ENCODE peak calls at places on chromosomes 13 and 19, in six cellular contexts. M, A, N, C, G and K are unnamed samples.

GRCh38 chr13:102983496-102983895 is 82.7 kb downstream of the SLC10A2 start:
- DNase-seq in N (peak; percentile 15), A (no peak), G (no peak), M (no peak), C (no peak), K (no peak)

GRCh38 chr19:17550076-17550667 is 5.3 kb upstream of the COLGALT1 start:
- DNase-seq in A (no peak), C (no peak), M (no peak), N (no peak), G (no peak), K (no peak)

GRCh38 chr13:50365683-50366391 is 350.6 kb downstream of the KCNRG start:
- DNase-seq in C (no peak), G (peak; percentile 55), A (no peak), N (peak; percentile 19), M (no peak), K (no peak)

GRCh38 chr19:46147791-46148288 is at the start of gene IGFL2:
- DNase-seq in N (no peak), M (no peak), A (no peak), G (peak; percentile 14), C (no peak), K (no peak)

GRCh38 chr19:15635016-15635805 is 5.5 kb upstream of the CYP4F3 start:
- DNase-seq in C (no peak), A (no peak), G (no peak), M (no peak), N (no peak), K (no peak)

GRCh38 chr19:7293795-7294570 is at the start of gene INSR:
- DNase-seq in C (peak; percentile 94), N (peak; percentile 86), G (peak; percentile 85), M (peak; percentile 71), A (peak; percentile 83), K (peak; percentile 86)

GRCh38 chr19:34241513-34242337 is 12.6 kb upstream of the GARRE1 start:
- DNase-seq in N (peak; percentile 35), M (no peak), C (peak; percentile 66), G (no peak), A (no peak), K (no peak)

GRCh38 chr19:56441206-56441792 is 35.8 kb downstream of the ZNF667 start:
- DNase-seq in N (no peak), C (no peak), M (no peak), G (no peak), A (no peak), K (no peak)

GRCh38 chr13:99973163-99973785 is 1.7 kb upstream of the ZIC5 start:
- DNase-seq in C (no peak), A (no peak), G (no peak), M (no peak), N (no peak), K (no peak)

GRCh38 chr13:100675660-100676129 is 1.1 kb upstream of the TMTC4 start:
- DNase-seq in A (no peak), M (no peak), G (no peak), N (no peak), C (peak; percentile 4), K (no peak)